ENCODE peak calls at places on chromosomes 3 and 15, in five cellular contexts. P is cardiac fibroblast, N is astrocyte of the cerebellum, T is astrocyte of the spinal cord, I is psoas muscle. S is an unnamed sample.
A peak's percentile ranks its signal among the peaks of the same experiment; 100 is the strongest.

GRCh38 chr15:88649286-88649733 is 10.5 kb downstream of the ISG20 start:
- DNase-seq in P (peak; percentile 91), N (peak; percentile 53), T (peak; percentile 87), I (no peak), S (peak; percentile 92)

GRCh38 chr3:135229018-135229495 is 434.0 kb downstream of the EPHB1 start:
- DNase-seq in P (no peak), N (no peak), T (no peak), I (peak; percentile 70), S (no peak)

GRCh38 chr3:9071982-9072666 is 108.9 kb upstream of the RAD18 start:
- DNase-seq in P (no peak), N (no peak), T (no peak), I (no peak), S (no peak)

GRCh38 chr15:75578206-75578947 is 738 bp downstream of the PTPN9 start:
- DNase-seq in P (peak; percentile 10), N (no peak), T (no peak), I (peak; percentile 25), S (no peak)

GRCh38 chr3:178712247-178712646 is 176.0 kb downstream of the KCNMB2 start:
- DNase-seq in P (no peak), N (no peak), T (no peak), I (no peak), S (no peak)

GRCh38 chr3:69252631-69253030 is 130.2 kb upstream of the LMOD3 start:
- DNase-seq in P (no peak), N (no peak), T (no peak), I (no peak), S (no peak)

GRCh38 chr3:13042127-13042931 is 30.9 kb downstream of the IQSEC1 start:
- DNase-seq in P (no peak), N (no peak), T (no peak), I (no peak), S (no peak)

GRCh38 chr3:59809750-59810444 is 760.1 kb upstream of the CFAP20DC start:
- DNase-seq in P (peak; percentile 63), N (peak; percentile 55), T (peak; percentile 54), I (no peak), S (peak; percentile 61)

GRCh38 chr15:62186578-62186977 is 21.5 kb upstream of the C2CD4B start:
- DNase-seq in P (no peak), N (no peak), T (no peak), I (no peak), S (no peak)

GRCh38 chr15:66617137-66618090 is 51.6 kb upstream of the LCTL start:
- DNase-seq in P (peak; percentile 94), N (peak; percentile 78), T (peak; percentile 84), I (peak; percentile 61), S (peak; percentile 91)

GRCh38 chr15:65115542-65115941 is 542 bp upstream of the UBAP1L start:
- DNase-seq in P (no peak), N (no peak), T (no peak), I (no peak), S (no peak)

GRCh38 chr3:84965141-84965540 is 6.4 kb downstream of the CADM2 start:
- DNase-seq in P (no peak), N (peak; percentile 16), T (peak; percentile 24), I (no peak), S (no peak)

GRCh38 chr3:139982404-139982803 is 47.4 kb downstream of the CLSTN2 start:
- DNase-seq in P (peak; percentile 1), N (peak; percentile 3), T (peak; percentile 0), I (no peak), S (peak; percentile 6)

DNA sequence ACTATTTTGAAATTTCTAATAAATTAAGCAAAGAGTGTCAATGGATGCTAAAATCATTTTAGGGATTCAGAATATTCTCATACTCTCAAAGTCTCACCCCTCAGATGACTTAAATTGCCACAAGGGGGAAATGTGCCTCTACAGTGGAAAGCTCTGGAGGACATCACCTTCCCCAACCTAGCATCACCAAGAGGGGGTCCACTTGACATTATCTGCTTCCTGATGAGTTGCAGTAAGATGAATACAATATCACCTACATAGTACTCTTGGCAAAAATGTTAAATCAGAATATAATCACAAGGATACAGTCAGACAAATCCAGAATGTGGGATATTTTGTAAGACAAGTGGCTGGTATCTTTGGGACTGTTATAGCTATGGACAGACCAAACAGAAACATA is 290.1 kb downstream of the MFSD1 start:
- DNase-seq in P (no peak), N (no peak), T (no peak), I (no peak), S (no peak)
- TF ChIP-seq CTCF in P (peak; percentile 27), N (no peak), T (no peak), I (no peak), S (peak; percentile 11)

GRCh38 chr3:197397812-197398211 is 99.4 kb upstream of the DLG1 start:
- DNase-seq in P (no peak), N (no peak), T (no peak), I (no peak), S (no peak)

GRCh38 chr3:197394464-197395321 is 96.3 kb upstream of the DLG1 start:
- DNase-seq in P (peak; percentile 97), N (peak; percentile 100), T (peak; percentile 100), I (peak; percentile 45), S (peak; percentile 99)

GRCh38 chr3:197393711-197394110 is 95.3 kb upstream of the DLG1 start:
- DNase-seq in P (no peak), N (no peak), T (no peak), I (no peak), S (no peak)

GRCh38 chr3:197398301-197398878 is 100.0 kb upstream of the DLG1 start:
- DNase-seq in P (no peak), N (no peak), T (no peak), I (no peak), S (no peak)

DNA sequence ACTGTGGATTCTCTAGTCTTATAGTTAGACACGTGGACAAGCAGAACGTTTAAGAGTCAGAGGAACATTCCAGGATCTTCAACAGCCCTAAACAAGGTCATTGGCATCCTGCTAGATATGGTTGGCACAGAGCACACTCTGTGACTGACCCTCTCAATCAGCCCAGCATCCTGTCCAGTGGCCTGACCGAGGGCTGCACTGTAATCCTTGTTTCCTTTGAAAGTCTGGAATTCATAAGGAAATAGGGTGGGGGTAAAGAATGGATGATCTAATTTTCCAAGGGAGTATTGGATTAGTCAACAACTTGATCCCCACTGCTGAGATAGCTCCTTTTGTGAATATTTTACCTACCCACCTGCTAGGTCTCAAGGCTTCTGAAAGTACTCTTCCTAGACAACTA is 94.5 kb upstream of the DLG1 start:
- DNase-seq in P (peak; percentile 38), N (no peak), T (no peak), I (no peak), S (peak; percentile 18)
- H3K4me3 ChIP-seq in P (no peak overlapping the region), N (no peak overlapping the region), T (no peak overlapping the region), I (no peak overlapping the region), S (no peak overlapping the region)

DNA sequence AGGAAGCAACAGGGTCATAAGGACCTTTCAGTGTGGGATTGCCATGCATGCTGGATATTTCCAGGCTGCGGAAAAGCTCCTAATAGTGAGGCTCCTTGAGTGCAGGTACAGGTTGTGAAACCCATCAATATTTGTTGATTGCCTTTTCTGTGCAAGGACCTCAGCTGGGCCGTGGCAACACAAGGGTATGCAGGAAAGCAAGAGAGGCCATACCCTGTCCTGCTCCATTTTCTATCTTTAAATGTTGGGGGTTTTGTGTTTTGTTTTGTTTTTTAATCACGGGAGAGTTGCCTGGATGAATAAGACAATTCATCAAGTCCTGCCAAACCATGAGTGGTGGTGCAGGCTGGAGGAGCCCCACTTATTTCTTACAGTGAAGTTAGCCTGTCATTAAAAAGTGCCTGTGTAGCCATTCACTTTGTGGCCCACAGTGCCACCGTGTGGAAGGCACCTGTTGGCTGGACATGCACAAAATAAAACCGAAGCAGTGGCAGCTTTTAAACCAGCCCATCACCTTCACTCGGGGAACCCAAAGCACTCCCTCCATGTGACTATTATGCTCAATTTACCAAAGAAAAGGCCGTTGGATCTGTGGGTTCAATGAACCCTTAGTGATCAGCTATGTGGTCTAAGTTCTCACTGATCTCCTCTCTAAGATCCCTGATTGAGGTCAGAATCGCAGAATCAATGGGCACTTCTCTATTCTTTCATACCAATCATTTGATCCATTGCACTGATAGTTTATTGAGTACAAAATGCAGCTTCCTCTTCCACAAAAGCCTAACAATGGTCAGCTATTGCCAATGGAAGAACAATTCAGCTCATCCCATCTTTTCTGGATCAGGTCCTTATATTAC is 42.2 kb downstream of the CLDN18 start:
- DNase-seq in P (peak; percentile 68), N (peak; percentile 33), T (peak; percentile 58), I (no peak), S (peak; percentile 68)
- TF ChIP-seq CTCF in P (peak; percentile 80), N (peak; percentile 84), T (peak; percentile 86), I (peak; percentile 53), S (peak; percentile 85)

GRCh38 chr3:143847787-143848631 is at the start of gene SLC9A9:
- DNase-seq in P (peak; percentile 70), N (peak; percentile 47), T (peak; percentile 75), I (peak; percentile 15), S (peak; percentile 79)

GRCh38 chr3:143851331-143852017 is 3.2 kb upstream of the SLC9A9 start:
- DNase-seq in P (no peak), N (no peak), T (no peak), I (no peak), S (no peak)

GRCh38 chr3:143849854-143850549 is 1.7 kb upstream of the SLC9A9 start:
- DNase-seq in P (peak; percentile 88), N (peak; percentile 85), T (peak; percentile 84), I (no peak), S (peak; percentile 95)

GRCh38 chr3:143850877-143851276 is 2.6 kb upstream of the SLC9A9 start:
- DNase-seq in P (no peak), N (no peak), T (no peak), I (no peak), S (peak; percentile 26)

DNA sequence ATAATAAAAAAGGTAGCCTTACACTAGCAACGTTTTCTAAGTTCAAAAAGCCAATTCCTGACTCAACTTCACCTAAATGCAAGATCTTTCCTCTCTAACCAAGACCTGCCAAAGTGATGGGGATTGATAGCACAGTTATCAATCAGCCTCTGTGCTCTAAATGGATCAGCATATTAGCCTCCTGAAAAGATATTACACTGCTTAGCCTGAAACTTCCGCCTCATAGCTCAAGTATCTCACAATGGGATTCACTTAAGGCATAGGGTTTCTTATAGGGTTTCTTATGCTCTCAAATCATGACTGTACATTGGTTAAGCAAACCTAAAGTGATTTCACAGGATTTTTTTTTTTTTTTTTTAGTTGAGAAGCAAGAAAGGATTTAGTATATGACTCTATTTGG is 439 bp upstream of the SLC9A9 start:
- DNase-seq in P (no peak), N (no peak), T (no peak), I (no peak), S (no peak)
- H3K4me3 ChIP-seq in P (no peak overlapping the region), N (no peak overlapping the region), T (no peak overlapping the region), I (peak overlapping the region; percentile 83), S (peak overlapping the region; percentile 78)

DNA sequence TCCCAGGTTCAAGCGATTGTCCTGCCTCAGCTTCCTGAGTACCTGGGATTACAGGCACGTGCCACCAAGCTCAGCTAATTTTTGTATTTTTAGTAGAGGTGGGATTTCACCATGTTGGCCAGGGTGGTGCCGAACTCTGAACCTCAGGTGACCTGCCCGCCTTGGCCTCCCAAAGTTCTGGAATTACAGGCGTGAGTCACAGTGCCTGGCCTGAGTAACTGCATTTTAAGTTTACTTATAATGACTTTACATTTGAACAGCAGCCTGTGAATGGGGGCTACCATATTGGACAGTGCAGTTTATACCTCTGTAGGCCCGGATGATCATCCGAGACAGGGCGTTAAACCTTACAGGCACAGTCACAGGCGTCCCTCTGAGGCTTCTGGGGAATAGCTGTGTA is 24.8 kb downstream of the EAF1 start:
- DNase-seq in P (no peak), N (no peak), T (no peak), I (no peak), S (no peak)
- TF ChIP-seq CTCF in P (no peak), N (no peak), T (no peak), I (no peak), S (no peak)